ENCODE peak calls at places on chromosomes 3 and 15, in eight cellular contexts. J, Z, Y, L, C, U, R and X are unnamed samples.

GRCh38 chr15:93382196-93382820 is 293.3 kb upstream of the RGMA start:
- DNase-seq in J (no peak), Z (no peak), Y (no peak), L (no peak), C (no peak), U (no peak), R (no peak), X (peak)

GRCh38 chr3:141240290-141241247 is 8.9 kb downstream of the PXYLP1 start:
- DNase-seq in J (peak), Z (peak), Y (no peak), L (peak), C (no peak), U (no peak), R (no peak), X (no peak)

GRCh38 chr3:172065534-172065933 is 26.2 kb downstream of the FNDC3B start:
- DNase-seq in J (no peak), Z (no peak), Y (no peak), L (peak), C (no peak), U (peak), R (no peak), X (no peak)

GRCh38 chr3:134666466-134666865 is 15.6 kb upstream of the KY start:
- DNase-seq in J (peak), Z (peak), Y (no peak), L (peak), C (no peak), U (no peak), R (peak), X (no peak)

GRCh38 chr15:24878153-24878552 is 76.6 kb upstream of the SNRPN start:
- DNase-seq in J (no peak), Z (no peak), Y (no peak), L (peak), C (peak), U (no peak), R (peak), X (peak)

GRCh38 chr3:166455724-166456123 is 618.5 kb upstream of the BCHE start:
- DNase-seq in J (no peak), Z (no peak), Y (peak), L (peak), C (no peak), U (no peak), R (no peak), X (no peak)

GRCh38 chr3:194329566-194329965 is 21.6 kb downstream of the CPN2 start:
- DNase-seq in J (no peak), Z (no peak), Y (no peak), L (no peak), C (no peak), U (no peak), R (no peak), X (no peak)

GRCh38 chr3:53079147-53079546 is 33.3 kb upstream of the SFMBT1 start:
- DNase-seq in J (no peak), Z (no peak), Y (no peak), L (no peak), C (no peak), U (no peak), R (no peak), X (no peak)

GRCh38 chr3:11718582-11719405 is 75.1 kb upstream of the VGLL4 start:
- DNase-seq in J (peak), Z (peak), Y (peak), L (peak), C (peak), U (peak), R (peak), X (peak)

GRCh38 chr15:80550219-80550909 is 144.7 kb upstream of the ABHD17C start:
- DNase-seq in J (no peak), Z (no peak), Y (peak), L (peak), C (no peak), U (no peak), R (no peak), X (no peak)

GRCh38 chr3:114299421-114299820 is 5.6 kb downstream of the TIGIT start:
- DNase-seq in J (peak), Z (peak), Y (peak), L (no peak), C (no peak), U (no peak), R (no peak), X (no peak)

GRCh38 chr3:43373588-43373935 is 87.2 kb downstream of the SNRK start:
- DNase-seq in J (peak), Z (no peak), Y (no peak), L (peak), C (no peak), U (no peak), R (no peak), X (no peak)
- TF ChIP-seq POLR2A in J (no peak), Z (no peak), Y (no peak), L (no peak), C (no peak), U (no peak), R (no peak), X (no peak)

GRCh38 chr3:149813367-149814281 is 609 bp downstream of the RNF13 start:
- DNase-seq in J (no peak), Z (peak), Y (peak), L (peak), C (no peak), U (peak), R (peak), X (peak)

GRCh38 chr3:149810846-149811245 is 2.2 kb upstream of the RNF13 start:
- DNase-seq in J (no peak), Z (no peak), Y (no peak), L (no peak), C (no peak), U (no peak), R (no peak), X (no peak)

GRCh38 chr3:149812165-149812605 is 830 bp upstream of the RNF13 start:
- DNase-seq in J (no peak), Z (no peak), Y (no peak), L (no peak), C (no peak), U (no peak), R (no peak), X (no peak)

GRCh38 chr3:149815318-149815717 is 2.3 kb downstream of the RNF13 start:
- DNase-seq in J (no peak), Z (peak), Y (no peak), L (no peak), C (no peak), U (no peak), R (no peak), X (no peak)

GRCh38 chr3:149812606-149813366 is at the start of gene RNF13:
- DNase-seq in J (peak), Z (peak), Y (peak), L (peak), C (peak), U (peak), R (peak), X (peak)
- TF ChIP-seq POLR2A in J (peak), Z (peak), Y (peak), L (peak), C (no peak), U (peak), R (peak), X (peak)

DNA sequence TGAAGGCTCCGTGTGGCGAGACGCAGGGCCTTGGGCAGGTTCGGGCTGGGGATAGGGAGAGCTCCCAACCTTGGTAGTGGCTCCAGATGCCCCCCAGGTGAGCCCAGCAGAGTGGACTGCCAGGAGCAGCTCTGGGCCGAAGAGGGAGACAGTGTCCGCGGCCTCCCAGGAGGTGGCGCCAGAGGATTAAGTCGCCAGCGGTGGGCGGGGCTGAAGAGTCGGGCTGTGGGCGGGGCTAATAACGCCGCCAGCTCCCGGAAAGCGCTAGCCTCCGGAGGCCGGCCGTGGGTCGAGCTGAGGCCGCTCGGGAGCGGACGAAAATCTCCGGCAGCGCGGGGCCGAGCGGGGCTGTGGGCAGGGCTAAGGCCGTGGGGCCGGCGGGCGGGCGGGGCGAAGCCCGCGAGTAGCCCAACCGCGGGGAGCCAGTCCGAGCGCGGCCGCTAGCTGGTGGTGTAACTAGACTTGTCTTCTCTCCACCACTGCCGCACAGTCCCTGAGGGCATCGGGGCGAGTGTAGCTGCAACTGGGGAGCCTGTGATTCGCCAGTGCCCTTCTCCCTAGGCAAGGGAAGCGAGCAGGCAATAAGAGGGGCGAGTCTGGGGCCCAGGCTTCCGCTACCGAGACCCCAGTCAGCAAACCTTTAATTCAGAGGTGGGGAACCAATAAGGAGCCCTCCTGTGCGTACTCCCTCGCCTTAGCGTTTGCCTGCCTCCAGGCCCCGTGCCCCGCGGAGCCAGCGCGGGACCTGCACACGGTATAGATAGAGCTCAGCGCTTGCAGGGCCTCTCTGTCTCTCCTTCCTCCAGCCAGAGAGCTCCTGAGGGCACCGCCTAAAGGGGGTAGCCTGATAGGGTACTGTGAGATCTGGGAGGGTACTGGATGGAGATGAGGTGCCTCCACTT is 14.4 kb upstream of the BSN start:
- DNase-seq in J (peak), Z (peak), Y (peak), L (peak), C (peak), U (peak), R (peak), X (peak)
- TF ChIP-seq POLR2A in J (peak), Z (peak), Y (peak), L (peak), C (no peak), U (peak), R (peak), X (peak)

GRCh38 chr3:129249284-129250065 is at the start of gene COPG1:
- DNase-seq in J (peak), Z (peak), Y (peak), L (peak), C (peak), U (peak), R (peak), X (peak)
- TF ChIP-seq POLR2A in J (peak), Z (peak), Y (peak), L (peak), C (peak), U (peak), R (peak), X (peak)